ENCODE peak calls at places on chromosomes 4 and X, in six cellular contexts. E is A172, D is amygdala, L is putamen, F is RWPE1, C is heart left ventricle. K is an unnamed sample.

GRCh38 chr4:182155806-182156205 is 87.4 kb upstream of the TENM3 start:
- DNase-seq in D (no peak), E (no peak), C (no peak), F (no peak), L (no peak), K (no peak)

GRCh38 chr4:26583538-26583864 is 383 bp upstream of the TBC1D19 start:
- DNase-seq in E (no peak), L (no peak), C (no peak), F (peak), D (no peak), K (no peak)

GRCh38 chr4:75490155-75490554 is 24.0 kb downstream of the RCHY1 start:
- DNase-seq in D (no peak), L (no peak), E (no peak), C (no peak), F (no peak), K (no peak)

GRCh38 chr4:55722132-55722531 is 86.0 kb upstream of the NMU start:
- DNase-seq in D (no peak), C (no peak), L (no peak), E (no peak), F (no peak), K (no peak)

GRCh38 chr4:83138979-83139378 is 24.4 kb upstream of the PLAC8 start:
- DNase-seq in L (no peak), D (no peak), E (no peak), C (no peak), F (no peak), K (no peak)

GRCh38 chrX:45781901-45782553 is 581.4 kb upstream of the DIPK2B start:
- DNase-seq in D (no peak), E (no peak), L (no peak), F (no peak), C (no peak), K (no peak)

GRCh38 chrX:115892787-115893671 is 277.5 kb upstream of the AGTR2 start:
- DNase-seq in E (peak), L (peak), C (peak), F (no peak), D (peak), K (peak)

GRCh38 chrX:102712967-102713677 is 874 bp downstream of the GPRASP2 start:
- DNase-seq in L (peak), C (peak), F (peak), E (peak), D (peak), K (peak)

GRCh38 chr4:5361968-5362367 is 310.7 kb downstream of the STK32B start:
- DNase-seq in C (no peak), E (no peak), D (no peak), F (no peak), L (no peak), K (no peak)

GRCh38 chrX:23820235-23820782 is 37.3 kb downstream of the SAT1 start:
- DNase-seq in D (no peak), L (no peak), E (peak), C (no peak), F (no peak), K (no peak)

GRCh38 chr4:132493476-132493875 is 655.6 kb upstream of the PCDH10 start:
- DNase-seq in C (no peak), E (no peak), D (no peak), F (no peak), L (no peak), K (no peak)

GRCh38 chrX:154083134-154083517 is 14.4 kb downstream of the MECP2 start:
- DNase-seq in F (no peak), E (peak), D (no peak), L (no peak), C (no peak), K (no peak)

GRCh38 chr4:1048781-1049590 is 37.6 kb downstream of the FGFRL1 start:
- DNase-seq in C (peak), E (no peak), F (no peak), D (no peak), L (no peak), K (no peak)

GRCh38 chr4:15327311-15328298 is 100.2 kb upstream of the C1QTNF7 start:
- DNase-seq in L (no peak), F (no peak), C (peak), D (no peak), E (peak), K (no peak)

GRCh38 chrX:53631156-53631555 is 55.4 kb downstream of the HUWE1 start:
- DNase-seq in F (no peak), E (peak), D (no peak), L (no peak), C (no peak), K (no peak)

GRCh38 chr4:172698256-172698655 is 470.4 kb upstream of the GALNT7 start:
- DNase-seq in C (no peak), F (no peak), E (no peak), L (no peak), D (no peak), K (no peak)

GRCh38 chr4:163404080-163404479 is 60.4 kb downstream of the NPY5R start:
- DNase-seq in D (no peak), L (no peak), F (no peak), E (no peak), C (no peak), K (no peak)

GRCh38 chrX:46903458-46904242 is 8.6 kb upstream of the JADE3 start:
- DNase-seq in F (peak), D (peak), C (peak), E (peak), L (peak), K (peak)

GRCh38 chr4:15707363-15707715 is 4.5 kb downstream of the BST1 start:
- DNase-seq in L (no peak), E (no peak), F (no peak), C (no peak), D (no peak), K (no peak)

GRCh38 chr4:127203561-127204260 is 429.0 kb upstream of the INTU start:
- DNase-seq in F (no peak), L (no peak), C (no peak), D (no peak), E (peak), K (no peak)

GRCh38 chr4:127965803-127966175 is 583 bp downstream of the ABHD18 start:
- DNase-seq in D (peak), C (peak), F (peak), E (peak), L (peak), K (peak)

GRCh38 chr4:155342142-155342541 is 34.6 kb downstream of the MAP9 start:
- DNase-seq in L (no peak), D (no peak), C (no peak), E (peak), F (peak), K (no peak)

GRCh38 chr4:95549246-95550138 is 719 bp upstream of the UNC5C start:
- DNase-seq in F (no peak), D (peak), C (peak), L (peak), E (peak), K (peak)

GRCh38 chrX:9327747-9328145 is 137.1 kb upstream of the TBL1X start:
- DNase-seq in E (peak), L (no peak), C (no peak), F (peak), D (no peak), K (no peak)

GRCh38 chr4:103244251-103244650 is 46.1 kb upstream of the CENPE start:
- DNase-seq in F (no peak), E (no peak), C (no peak), D (no peak), L (no peak), K (no peak)

GRCh38 chrX:131792356-131792749 is 230.7 kb upstream of the STK26 start:
- DNase-seq in D (peak), E (peak), C (peak), L (no peak), F (no peak), K (peak)

GRCh38 chr4:58961283-58961682 is 1851.1 kb upstream of the IGFBP7 start:
- DNase-seq in F (no peak), C (no peak), D (no peak), L (no peak), E (no peak), K (no peak)